ENCODE peak calls at places on chromosome 11, in seven cellular contexts. One of them, this sample, is unnamed. For H3K36me3 and H3K4me1, the result is how much of the 10 kb centered on the place peaks cover.

GRCh38 chr11:7448126-7448525 is 37.2 kb upstream of the OLFML1 start:
- DNase-seq in BE2C: no peak
- DNase-seq in lung: no peak
- DNase-seq in mucosa of descending colon: no peak
- DNase-seq in MM.1S: no peak
- DNase-seq in body of pancreas: no peak
- DNase-seq in fibroblast of lung: no peak
- DNase-seq in this sample: no peak

GRCh38 chr11:134818531-134818930 is 406.5 kb upstream of the B3GAT1 start:
- DNase-seq in BE2C: no peak
- DNase-seq in lung: peak
- DNase-seq in mucosa of descending colon: no peak
- DNase-seq in MM.1S: no peak
- DNase-seq in body of pancreas: no peak
- DNase-seq in fibroblast of lung: no peak
- DNase-seq in this sample: no peak

GRCh38 chr11:78742430-78742829 is 167.8 kb upstream of the NARS2 start:
- DNase-seq in BE2C: peak
- DNase-seq in lung: peak
- DNase-seq in mucosa of descending colon: peak
- DNase-seq in MM.1S: no peak
- DNase-seq in body of pancreas: peak
- DNase-seq in fibroblast of lung: peak
- DNase-seq in this sample: no peak

GRCh38 chr11:114317738-114318137 is 21.5 kb downstream of the NNMT start:
- DNase-seq in BE2C: peak
- DNase-seq in lung: no peak
- DNase-seq in mucosa of descending colon: no peak
- DNase-seq in MM.1S: peak
- DNase-seq in body of pancreas: no peak
- DNase-seq in fibroblast of lung: peak
- DNase-seq in this sample: no peak

GRCh38 chr11:10354389-10354788 is 49.5 kb downstream of the ADM start:
- DNase-seq in BE2C: no peak
- DNase-seq in lung: no peak
- DNase-seq in mucosa of descending colon: no peak
- DNase-seq in MM.1S: no peak
- DNase-seq in body of pancreas: no peak
- DNase-seq in fibroblast of lung: peak
- DNase-seq in this sample: no peak

GRCh38 chr11:103779054-103779453 is 257.4 kb upstream of the DDI1 start:
- DNase-seq in BE2C: no peak
- DNase-seq in lung: no peak
- DNase-seq in mucosa of descending colon: no peak
- DNase-seq in MM.1S: no peak
- DNase-seq in body of pancreas: no peak
- DNase-seq in fibroblast of lung: no peak
- DNase-seq in this sample: no peak

GRCh38 chr11:71428861-71429435 is 19.2 kb downstream of the DHCR7 start:
- DNase-seq in BE2C: no peak
- DNase-seq in lung: peak
- DNase-seq in mucosa of descending colon: no peak
- DNase-seq in MM.1S: no peak
- DNase-seq in body of pancreas: no peak
- DNase-seq in fibroblast of lung: peak
- DNase-seq in this sample: no peak

GRCh38 chr11:105524286-105524685 is 85.6 kb upstream of the GRIA4 start:
- DNase-seq in BE2C: peak
- DNase-seq in lung: no peak
- DNase-seq in mucosa of descending colon: no peak
- DNase-seq in MM.1S: no peak
- DNase-seq in body of pancreas: no peak
- DNase-seq in fibroblast of lung: no peak
- DNase-seq in this sample: no peak

GRCh38 chr11:82527185-82527584 is 206.5 kb downstream of the FAM181B start:
- DNase-seq in BE2C: no peak
- DNase-seq in lung: no peak
- DNase-seq in mucosa of descending colon: no peak
- DNase-seq in MM.1S: no peak
- DNase-seq in body of pancreas: no peak
- DNase-seq in fibroblast of lung: no peak
- DNase-seq in this sample: no peak

GRCh38 chr11:100785148-100785983 is 98.3 kb downstream of the ARHGAP42 start:
- DNase-seq in BE2C: no peak
- DNase-seq in lung: peak
- DNase-seq in mucosa of descending colon: no peak
- DNase-seq in MM.1S: no peak
- DNase-seq in body of pancreas: no peak
- DNase-seq in fibroblast of lung: no peak
- DNase-seq in this sample: no peak

GRCh38 chr11:106276859-106277436 is 199.5 kb downstream of the AASDHPPT start:
- DNase-seq in BE2C: no peak
- DNase-seq in lung: no peak
- DNase-seq in mucosa of descending colon: no peak
- DNase-seq in MM.1S: no peak
- DNase-seq in body of pancreas: no peak
- DNase-seq in fibroblast of lung: peak
- DNase-seq in this sample: no peak

GRCh38 chr11:31355131-31355530 is 14.4 kb downstream of the DCDC1 start:
- DNase-seq in BE2C: no peak
- DNase-seq in lung: no peak
- DNase-seq in mucosa of descending colon: no peak
- DNase-seq in MM.1S: no peak
- DNase-seq in body of pancreas: no peak
- DNase-seq in fibroblast of lung: peak
- DNase-seq in this sample: no peak

GRCh38 chr11:64787526-64788320 is 9.4 kb upstream of the SF1 start:
- DNase-seq in BE2C: peak
- DNase-seq in lung: peak
- DNase-seq in mucosa of descending colon: peak
- DNase-seq in MM.1S: peak
- DNase-seq in body of pancreas: peak
- DNase-seq in fibroblast of lung: peak
- DNase-seq in this sample: no peak

GRCh38 chr11:111387318-111387863 is 8.3 kb upstream of the POU2AF1 start:
- DNase-seq in BE2C: no peak
- DNase-seq in lung: peak
- DNase-seq in mucosa of descending colon: peak
- DNase-seq in MM.1S: no peak
- DNase-seq in body of pancreas: peak
- DNase-seq in fibroblast of lung: no peak
- DNase-seq in this sample: no peak

GRCh38 chr11:36431429-36432092 is 78.5 kb downstream of the TRAF6 start:
- DNase-seq in BE2C: peak
- DNase-seq in lung: peak
- DNase-seq in mucosa of descending colon: no peak
- DNase-seq in MM.1S: no peak
- DNase-seq in body of pancreas: peak
- DNase-seq in fibroblast of lung: peak
- DNase-seq in this sample: no peak

GRCh38 chr11:65468874-65469333 is 29.9 kb upstream of the MALAT1 start:
- DNase-seq in BE2C: peak
- DNase-seq in lung: peak
- DNase-seq in mucosa of descending colon: peak
- DNase-seq in MM.1S: peak
- DNase-seq in body of pancreas: peak
- DNase-seq in fibroblast of lung: no peak
- DNase-seq in this sample: no peak

GRCh38 chr11:62645660-62645933 is 816 bp downstream of the GANAB start:
- DNase-seq in BE2C: no peak
- DNase-seq in lung: no peak
- DNase-seq in mucosa of descending colon: no peak
- DNase-seq in MM.1S: no peak
- DNase-seq in body of pancreas: no peak
- DNase-seq in fibroblast of lung: no peak
- DNase-seq in this sample: no peak
- H3K36me3 ChIP-seq in BE2C: under half
- H3K36me3 ChIP-seq in lung: under half
- H3K36me3 ChIP-seq in mucosa of descending colon: under half
- H3K36me3 ChIP-seq in MM.1S: under half
- H3K36me3 ChIP-seq in body of pancreas: under half
- H3K36me3 ChIP-seq in fibroblast of lung: under half
- H3K36me3 ChIP-seq in this sample: under half

GRCh38 chr11:12785901-12786300 is 111.7 kb downstream of the TEAD1 start:
- DNase-seq in BE2C: no peak
- DNase-seq in lung: no peak
- DNase-seq in mucosa of descending colon: no peak
- DNase-seq in MM.1S: no peak
- DNase-seq in body of pancreas: peak
- DNase-seq in fibroblast of lung: no peak
- DNase-seq in this sample: peak

GRCh38 chr11:12786450-12786849 is 112.2 kb downstream of the TEAD1 start:
- DNase-seq in BE2C: no peak
- DNase-seq in lung: no peak
- DNase-seq in mucosa of descending colon: no peak
- DNase-seq in MM.1S: no peak
- DNase-seq in body of pancreas: no peak
- DNase-seq in fibroblast of lung: no peak
- DNase-seq in this sample: peak

GRCh38 chr11:12787847-12788246 is 113.6 kb downstream of the TEAD1 start:
- DNase-seq in BE2C: no peak
- DNase-seq in lung: no peak
- DNase-seq in mucosa of descending colon: no peak
- DNase-seq in MM.1S: no peak
- DNase-seq in body of pancreas: no peak
- DNase-seq in fibroblast of lung: peak
- DNase-seq in this sample: no peak

GRCh38 chr11:12784987-12785386 is 110.8 kb downstream of the TEAD1 start:
- DNase-seq in BE2C: peak
- DNase-seq in lung: no peak
- DNase-seq in mucosa of descending colon: no peak
- DNase-seq in MM.1S: no peak
- DNase-seq in body of pancreas: no peak
- DNase-seq in fibroblast of lung: no peak
- DNase-seq in this sample: no peak

DNA sequence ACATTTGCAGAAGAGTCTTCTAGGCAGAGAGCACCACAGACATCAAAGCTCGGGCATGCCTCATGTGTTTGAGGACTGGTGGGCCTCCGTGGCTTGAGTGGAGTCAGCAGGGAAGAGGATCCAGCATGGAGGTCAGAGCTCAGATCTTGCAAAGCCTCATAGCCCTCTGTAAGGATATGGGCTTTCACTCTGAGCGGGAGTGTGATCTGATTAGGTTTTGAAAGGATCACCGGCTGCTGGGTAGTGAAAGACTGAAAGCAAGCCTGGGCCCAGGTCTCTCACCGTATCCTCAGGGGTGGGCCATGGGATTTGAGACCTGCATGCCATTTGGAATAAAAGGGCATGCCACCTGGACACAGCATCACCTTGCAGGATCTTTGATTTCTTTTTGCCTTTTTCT is 112.7 kb downstream of the TEAD1 start:
- DNase-seq in BE2C: no peak
- DNase-seq in lung: no peak
- DNase-seq in mucosa of descending colon: no peak
- DNase-seq in MM.1S: no peak
- DNase-seq in body of pancreas: no peak
- DNase-seq in fibroblast of lung: no peak
- DNase-seq in this sample: peak
- H3K4me1 ChIP-seq in BE2C: under half
- H3K4me1 ChIP-seq in lung: under half
- H3K4me1 ChIP-seq in mucosa of descending colon: under half
- H3K4me1 ChIP-seq in MM.1S: under half
- H3K4me1 ChIP-seq in body of pancreas: under half
- H3K4me1 ChIP-seq in fibroblast of lung: under half
- H3K4me1 ChIP-seq in this sample: under half

GRCh38 chr11:72844356-72844755 is 30.1 kb downstream of the ATG16L2 start:
- DNase-seq in BE2C: no peak
- DNase-seq in lung: no peak
- DNase-seq in mucosa of descending colon: no peak
- DNase-seq in MM.1S: no peak
- DNase-seq in body of pancreas: no peak
- DNase-seq in fibroblast of lung: peak
- DNase-seq in this sample: no peak
- H3K36me3 ChIP-seq in BE2C: under half
- H3K36me3 ChIP-seq in lung: under half
- H3K36me3 ChIP-seq in mucosa of descending colon: under half
- H3K36me3 ChIP-seq in MM.1S: under half
- H3K36me3 ChIP-seq in body of pancreas: under half
- H3K36me3 ChIP-seq in fibroblast of lung: under half
- H3K36me3 ChIP-seq in this sample: under half

GRCh38 chr11:48116843-48117242 is 99.8 kb upstream of the OR4B1 start:
- DNase-seq in BE2C: no peak
- DNase-seq in lung: no peak
- DNase-seq in mucosa of descending colon: no peak
- DNase-seq in MM.1S: peak
- DNase-seq in body of pancreas: no peak
- DNase-seq in fibroblast of lung: no peak
- DNase-seq in this sample: no peak
- H3K4me1 ChIP-seq in BE2C: under half
- H3K4me1 ChIP-seq in lung: under half
- H3K4me1 ChIP-seq in mucosa of descending colon: under half
- H3K4me1 ChIP-seq in MM.1S: under half
- H3K4me1 ChIP-seq in body of pancreas: under half
- H3K4me1 ChIP-seq in fibroblast of lung: under half
- H3K4me1 ChIP-seq in this sample: under half

GRCh38 chr11:62150887-62151736 is 27.3 kb downstream of the INCENP start:
- DNase-seq in BE2C: no peak
- DNase-seq in lung: no peak
- DNase-seq in mucosa of descending colon: no peak
- DNase-seq in MM.1S: no peak
- DNase-seq in body of pancreas: no peak
- DNase-seq in fibroblast of lung: no peak
- DNase-seq in this sample: peak

GRCh38 chr11:62151737-62152102 is 27.9 kb downstream of the INCENP start:
- DNase-seq in BE2C: no peak
- DNase-seq in lung: no peak
- DNase-seq in mucosa of descending colon: no peak
- DNase-seq in MM.1S: no peak
- DNase-seq in body of pancreas: no peak
- DNase-seq in fibroblast of lung: no peak
- DNase-seq in this sample: peak

GRCh38 chr11:62153087-62153395 is 29.2 kb downstream of the INCENP start:
- DNase-seq in BE2C: no peak
- DNase-seq in lung: no peak
- DNase-seq in mucosa of descending colon: no peak
- DNase-seq in MM.1S: no peak
- DNase-seq in body of pancreas: no peak
- DNase-seq in fibroblast of lung: no peak
- DNase-seq in this sample: no peak

GRCh38 chr11:62152245-62153086 is 28.7 kb downstream of the INCENP start:
- DNase-seq in BE2C: no peak
- DNase-seq in lung: no peak
- DNase-seq in mucosa of descending colon: no peak
- DNase-seq in MM.1S: no peak
- DNase-seq in body of pancreas: no peak
- DNase-seq in fibroblast of lung: no peak
- DNase-seq in this sample: peak

GRCh38 chr11:62153617-62154016 is 29.8 kb downstream of the INCENP start:
- DNase-seq in BE2C: no peak
- DNase-seq in lung: no peak
- DNase-seq in mucosa of descending colon: no peak
- DNase-seq in MM.1S: no peak
- DNase-seq in body of pancreas: no peak
- DNase-seq in fibroblast of lung: no peak
- DNase-seq in this sample: no peak
- H3K36me3 ChIP-seq in BE2C: under half
- H3K36me3 ChIP-seq in lung: under half
- H3K36me3 ChIP-seq in mucosa of descending colon: under half
- H3K36me3 ChIP-seq in MM.1S: under half
- H3K36me3 ChIP-seq in body of pancreas: under half
- H3K36me3 ChIP-seq in fibroblast of lung: under half
- H3K36me3 ChIP-seq in this sample: under half

This sample was measured in vagina.